ENCODE peak calls at places on chromosome 11, in seven cellular contexts. A is stomach, L is Panc1, C is neural progenitor cell, R is tibial artery, K is psoas muscle, Z is HFFc6. T is an unnamed sample.

GRCh38 chr11:60657880-60658279 is 41.5 kb upstream of the MS4A8 start:
- DNase-seq in C (peak; percentile 6), R (no peak), L (no peak), K (no peak), Z (no peak), A (peak; percentile 26), T (no peak)

GRCh38 chr11:45393826-45394225 is 107.7 kb upstream of the SYT13 start:
- DNase-seq in Z (no peak), K (no peak), L (no peak), A (no peak), C (no peak), R (no peak), T (no peak)

GRCh38 chr11:69864589-69864929 is 45.3 kb upstream of the FGF3 start:
- DNase-seq in A (no peak), L (no peak), R (no peak), C (no peak), Z (no peak), K (no peak), T (no peak)

GRCh38 chr11:131217313-131218297 is 152.8 kb upstream of the NTM start:
- DNase-seq in R (no peak), A (no peak), L (no peak), K (no peak), C (no peak), Z (peak; percentile 41), T (no peak)

GRCh38 chr11:33329705-33330329 is 72.6 kb downstream of the HIPK3 start:
- DNase-seq in R (no peak), A (peak; percentile 55), Z (peak; percentile 63), C (peak; percentile 44), K (no peak), L (peak; percentile 38), T (no peak)

GRCh38 chr11:68383976-68384501 is 71.6 kb downstream of the LRP5 start:
- DNase-seq in R (peak; percentile 71), K (peak; percentile 80), Z (peak; percentile 19), A (peak; percentile 71), C (peak; percentile 72), L (peak; percentile 32), T (peak; percentile 93)

GRCh38 chr11:124285610-124286344 is 28.0 kb downstream of the OR8D1 start:
- DNase-seq in R (no peak), L (no peak), C (no peak), A (no peak), Z (peak; percentile 48), K (no peak), T (no peak)

GRCh38 chr11:117143390-117143789 is 697 bp upstream of the PAFAH1B2 start:
- DNase-seq in K (peak; percentile 72), L (peak; percentile 35), A (peak; percentile 64), Z (no peak), R (peak; percentile 37), C (peak; percentile 57), T (no peak)

GRCh38 chr11:116970485-116971292 is 127.5 kb downstream of the SIK3 start:
- DNase-seq in R (no peak), C (no peak), Z (no peak), K (no peak), A (no peak), L (no peak), T (no peak)

GRCh38 chr11:83521647-83522596 is 235.8 kb upstream of the CCDC90B start:
- DNase-seq in Z (peak; percentile 22), A (no peak), C (peak; percentile 57), R (no peak), K (no peak), L (no peak), T (no peak)

GRCh38 chr11:32290783-32291182 is 144.6 kb downstream of the WT1 start:
- DNase-seq in C (no peak), R (no peak), L (no peak), A (no peak), Z (no peak), K (no peak), T (no peak)

GRCh38 chr11:15750535-15751297 is 605.6 kb downstream of the SOX6 start:
- DNase-seq in K (no peak), L (no peak), A (no peak), Z (no peak), C (no peak), R (no peak), T (no peak)

GRCh38 chr11:126348806-126349582 is 6.5 kb upstream of the ST3GAL4 start:
- DNase-seq in C (no peak), A (no peak), K (peak; percentile 64), Z (peak; percentile 36), L (no peak), R (no peak), T (no peak)

GRCh38 chr11:94801866-94802460 is 33.8 kb downstream of the AMOTL1 start:
- DNase-seq in R (no peak), K (peak; percentile 71), C (no peak), Z (no peak), L (no peak), A (no peak), T (no peak)

GRCh38 chr11:2213384-2213842 is 41.8 kb upstream of the TH start:
- DNase-seq in L (no peak), R (no peak), A (no peak), K (peak; percentile 45), C (peak; percentile 54), Z (no peak), T (no peak)

GRCh38 chr11:47163898-47164297 is 12.8 kb downstream of the ARFGAP2 start:
- DNase-seq in C (no peak), A (no peak), K (no peak), Z (no peak), R (no peak), L (no peak), T (no peak)

GRCh38 chr11:131038597-131038996 is 122.3 kb upstream of the SNX19 start:
- DNase-seq in A (no peak), C (peak; percentile 51), R (no peak), Z (peak; percentile 16), L (no peak), K (no peak), T (no peak)

GRCh38 chr11:121446752-121447156 is 5.4 kb upstream of the SORL1 start:
- DNase-seq in Z (no peak), C (peak; percentile 51), K (no peak), R (no peak), A (no peak), L (no peak), T (no peak)

GRCh38 chr11:11640996-11641395 is 19.2 kb upstream of the GALNT18 start:
- DNase-seq in Z (no peak), C (no peak), K (no peak), L (no peak), A (no peak), R (no peak), T (no peak)

GRCh38 chr11:2748814-2749554 is 49.2 kb upstream of the KCNQ1OT1 start:
- DNase-seq in C (no peak), Z (no peak), R (no peak), A (no peak), L (no peak), K (peak; percentile 39), T (no peak)

GRCh38 chr11:57637626-57638004 is 12.1 kb downstream of the YPEL4 start:
- DNase-seq in K (peak; percentile 55), A (no peak), C (peak; percentile 85), R (no peak), L (no peak), Z (no peak), T (no peak)

GRCh38 chr11:57640068-57640800 is 9.5 kb downstream of the YPEL4 start:
- DNase-seq in C (no peak), L (no peak), K (no peak), R (no peak), Z (no peak), A (no peak), T (no peak)

GRCh38 chr11:57639321-57640067 is 10.2 kb downstream of the YPEL4 start:
- DNase-seq in R (no peak), C (peak; percentile 98), L (no peak), K (no peak), A (no peak), Z (no peak), T (no peak)

GRCh38 chr11:57638005-57638760 is 11.5 kb downstream of the YPEL4 start:
- DNase-seq in R (no peak), Z (peak; percentile 78), A (peak; percentile 36), L (no peak), C (peak; percentile 97), K (peak; percentile 70), T (no peak)

DNA sequence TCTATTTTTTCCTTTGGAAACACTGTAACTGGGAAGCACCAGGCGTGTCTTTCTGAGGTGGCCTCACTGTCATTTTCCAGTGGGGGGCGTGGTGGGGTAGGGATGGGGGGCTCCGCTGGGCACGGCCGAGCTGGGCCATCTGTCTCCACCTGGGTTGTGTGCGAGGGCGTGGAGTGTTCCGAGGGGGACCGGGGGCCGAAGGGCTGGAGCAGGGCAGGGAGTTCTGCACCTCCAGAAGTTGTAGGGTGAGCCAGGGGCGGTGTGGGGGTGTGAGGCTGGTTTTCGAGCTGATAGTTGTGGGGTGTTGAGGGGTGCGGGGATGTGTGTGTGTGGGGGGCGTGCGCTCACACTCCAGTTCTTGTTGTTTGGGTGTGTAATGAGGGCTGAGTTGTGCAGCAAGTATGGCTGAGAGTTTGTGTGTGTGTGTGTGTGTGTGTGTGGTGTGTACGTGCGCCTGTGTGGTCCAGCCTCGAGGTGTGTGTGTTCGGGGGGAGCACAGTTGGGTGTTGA is 10.8 kb downstream of the YPEL4 start:
- DNase-seq in R (no peak), C (peak; percentile 59), L (no peak), A (no peak), Z (no peak), K (no peak), T (no peak)
- TF ChIP-seq CTCF in R (no peak), C (no peak), L (peak; percentile 40), A (no peak), Z (no peak), K (no peak), T (no peak)

GRCh38 chr11:20671856-20672546 is 2.6 kb downstream of the NELL1 start:
- DNase-seq in R (no peak), L (no peak), Z (peak; percentile 2), C (peak; percentile 47), A (no peak), K (no peak), T (no peak)
- TF ChIP-seq CTCF in R (no peak), L (peak; percentile 61), Z (no peak), C (peak; percentile 45), A (no peak), K (no peak), T (no peak)

GRCh38 chr11:210122-210802 is 2.8 kb downstream of the RIC8A start:
- DNase-seq in L (no peak), R (no peak), Z (peak; percentile 82), A (peak; percentile 18), K (peak; percentile 38), C (no peak), T (no peak)

GRCh38 chr11:208917-209260 is 1.4 kb downstream of the RIC8A start:
- DNase-seq in A (no peak), K (no peak), L (no peak), R (no peak), Z (no peak), C (no peak), T (no peak)

GRCh38 chr11:208177-208916 is 839 bp downstream of the RIC8A start:
- DNase-seq in A (peak; percentile 85), L (no peak), R (peak; percentile 75), K (peak; percentile 90), C (peak; percentile 92), Z (peak; percentile 56), T (no peak)

GRCh38 chr11:210803-211180 is 3.3 kb downstream of the RIC8A start:
- DNase-seq in L (no peak), Z (no peak), C (no peak), R (no peak), A (peak; percentile 17), K (peak; percentile 42), T (no peak)

GRCh38 chr11:209275-210121 is 2.0 kb downstream of the RIC8A start:
- DNase-seq in A (peak; percentile 24), R (no peak), Z (no peak), K (peak; percentile 44), C (no peak), L (no peak), T (no peak)
- TF ChIP-seq CTCF in A (no peak), R (no peak), Z (no peak), K (no peak), C (no peak), L (no peak), T (no peak)

GRCh38 chr11:64241430-64242153 is 697 bp downstream of the FKBP2 start:
- DNase-seq in C (peak; percentile 99), Z (peak; percentile 99), R (peak; percentile 99), A (peak; percentile 100), K (peak; percentile 100), L (peak; percentile 80), T (peak; percentile 94)
- TF ChIP-seq CTCF in C (peak; percentile 3), Z (peak; percentile 7), R (no peak), A (no peak), K (no peak), L (no peak), T (no peak)

T was measured in omental fat pad.